ENCODE peak calls at places on chromosomes 7 and 10, in four cellular contexts. G is activated CD4-positive, alpha-beta T cell treated with anti-CD3 and anti-CD28 coated beads, Interleukin-2, amount 50 U/mL, for 48 hours; B is NK-92 treated with Interleukin-12 subunit alpha and Interleukin-12 subunit beta, amount 100 ng/mL, for 24 hours; H is activated T-helper 1 cell treated with anti-CD3 and anti-CD28 coated beads, Interleukin-2, amount 50 U/mL, for 16 hours. L is an unnamed sample.

GRCh38 chr10:46017733-46018132 is 12.7 kb downstream of the NCOA4 start:
- DNase-seq in G (no peak), B (no peak), H (no peak), L (no peak)

GRCh38 chr10:86900955-86901354 is 56.5 kb downstream of the MMRN2 start:
- DNase-seq in G (no peak), B (no peak), H (no peak), L (no peak)

GRCh38 chr7:74191231-74191630 is 17.1 kb downstream of the EIF4H start:
- DNase-seq in G (no peak), B (no peak), H (no peak), L (no peak)

GRCh38 chr7:5699467-5699866 is 82.0 kb downstream of the RNF216 start:
- DNase-seq in G (no peak), B (no peak), H (no peak), L (no peak)

GRCh38 chr10:11270135-11270857 is 252.6 kb downstream of the CELF2 start:
- DNase-seq in G (peak; percentile 84), B (peak; percentile 1), H (peak; percentile 51), L (no peak)

GRCh38 chr10:63246361-63246760 is 113.2 kb downstream of the NRBF2 start:
- DNase-seq in G (no peak), B (no peak), H (no peak), L (no peak)

GRCh38 chr10:35470535-35470934 is 134.2 kb downstream of the CCNY start:
- DNase-seq in G (no peak), B (no peak), H (no peak), L (no peak)

GRCh38 chr7:114852275-114852674 is 69.6 kb upstream of the MDFIC start:
- DNase-seq in G (no peak), B (no peak), H (no peak), L (no peak)

GRCh38 chr10:116879817-116880216 is 30.5 kb downstream of the ENO4 start:
- DNase-seq in G (no peak), B (no peak), H (no peak), L (no peak)

GRCh38 chr7:64183126-64183742 is 23.8 kb upstream of the ZNF735 start:
- DNase-seq in G (peak; percentile 58), B (no peak), H (peak; percentile 26), L (no peak)

GRCh38 chr7:30470163-30470770 is 8.3 kb downstream of the NOD1 start:
- DNase-seq in G (no peak), B (no peak), H (no peak), L (no peak)

GRCh38 chr10:44924261-44925040 is 13.3 kb downstream of the TMEM72 start:
- DNase-seq in G (no peak), B (no peak), H (no peak), L (no peak)

GRCh38 chr7:92717601-92717981 is 118.8 kb downstream of the CDK6 start:
- DNase-seq in G (no peak), B (no peak), H (no peak), L (no peak)

GRCh38 chr10:13528138-13528874 is 508 bp downstream of the BEND7 start:
- DNase-seq in G (no peak), B (no peak), H (no peak), L (no peak)

GRCh38 chr7:71482284-71482683 is 350.3 kb downstream of the GALNT17 start:
- DNase-seq in G (no peak), B (no peak), H (no peak), L (no peak)